ENCODE peak calls at places on chromosomes 1 and 21, in eight cellular contexts. One of them, this sample, is unnamed. For H3K36me3 and H3K4me1, the result is how much of the 10 kb centered on the place peaks cover.

GRCh38 chr21:30962013-30962412 is 76.3 kb downstream of the KRTAP19-8 start:
- DNase-seq in heart right ventricle: no peak
- DNase-seq in CD4-positive, CD25-positive, alpha-beta regulatory T cell: no peak
- DNase-seq in left ventricle myocardium inferior: no peak
- DNase-seq in OCI-LY7: no peak
- DNase-seq in transverse colon: no peak
- DNase-seq in aorta: no peak
- DNase-seq in adrenal gland: no peak
- DNase-seq in this sample: no peak

GRCh38 chr1:117964290-117965038 is 34.9 kb downstream of the WDR3 start:
- DNase-seq in heart right ventricle: no peak
- DNase-seq in CD4-positive, CD25-positive, alpha-beta regulatory T cell: no peak
- DNase-seq in left ventricle myocardium inferior: no peak
- DNase-seq in OCI-LY7: no peak
- DNase-seq in transverse colon: no peak
- DNase-seq in aorta: no peak
- DNase-seq in adrenal gland: no peak
- DNase-seq in this sample: no peak

GRCh38 chr1:42142894-42143675 is 10.1 kb upstream of the GUCA2B start:
- DNase-seq in heart right ventricle: no peak
- DNase-seq in CD4-positive, CD25-positive, alpha-beta regulatory T cell: no peak
- DNase-seq in left ventricle myocardium inferior: no peak
- DNase-seq in OCI-LY7: no peak
- DNase-seq in transverse colon: no peak
- DNase-seq in aorta: no peak
- DNase-seq in adrenal gland: no peak
- DNase-seq in this sample: no peak

GRCh38 chr1:109969430-109969829 is 15.1 kb upstream of the AHCYL1 start:
- DNase-seq in heart right ventricle: no peak
- DNase-seq in CD4-positive, CD25-positive, alpha-beta regulatory T cell: no peak
- DNase-seq in left ventricle myocardium inferior: no peak
- DNase-seq in OCI-LY7: no peak
- DNase-seq in transverse colon: no peak
- DNase-seq in aorta: no peak
- DNase-seq in adrenal gland: no peak
- DNase-seq in this sample: peak

GRCh38 chr1:86928819-86929218 is 14.4 kb downstream of the HS2ST1 start:
- DNase-seq in heart right ventricle: no peak
- DNase-seq in CD4-positive, CD25-positive, alpha-beta regulatory T cell: no peak
- DNase-seq in left ventricle myocardium inferior: no peak
- DNase-seq in OCI-LY7: no peak
- DNase-seq in transverse colon: no peak
- DNase-seq in aorta: no peak
- DNase-seq in adrenal gland: no peak
- DNase-seq in this sample: no peak

GRCh38 chr1:109705411-109705810 is 6.6 kb upstream of the GSTM5 start:
- DNase-seq in heart right ventricle: no peak
- DNase-seq in CD4-positive, CD25-positive, alpha-beta regulatory T cell: no peak
- DNase-seq in left ventricle myocardium inferior: no peak
- DNase-seq in OCI-LY7: no peak
- DNase-seq in transverse colon: no peak
- DNase-seq in aorta: no peak
- DNase-seq in adrenal gland: no peak
- DNase-seq in this sample: no peak

GRCh38 chr1:58794585-58794984 is 10.7 kb upstream of the JUN start:
- DNase-seq in heart right ventricle: no peak
- DNase-seq in CD4-positive, CD25-positive, alpha-beta regulatory T cell: no peak
- DNase-seq in left ventricle myocardium inferior: no peak
- DNase-seq in OCI-LY7: no peak
- DNase-seq in transverse colon: no peak
- DNase-seq in aorta: no peak
- DNase-seq in adrenal gland: no peak
- DNase-seq in this sample: no peak

GRCh38 chr21:45727390-45727789 is 83.9 kb downstream of the PCBP3 start:
- DNase-seq in heart right ventricle: no peak
- DNase-seq in CD4-positive, CD25-positive, alpha-beta regulatory T cell: no peak
- DNase-seq in left ventricle myocardium inferior: no peak
- DNase-seq in OCI-LY7: no peak
- DNase-seq in transverse colon: no peak
- DNase-seq in aorta: no peak
- DNase-seq in adrenal gland: no peak
- DNase-seq in this sample: no peak

GRCh38 chr1:99685516-99686180 is 39.7 kb downstream of the PALMD start:
- DNase-seq in heart right ventricle: peak
- DNase-seq in CD4-positive, CD25-positive, alpha-beta regulatory T cell: peak
- DNase-seq in left ventricle myocardium inferior: peak
- DNase-seq in OCI-LY7: peak
- DNase-seq in transverse colon: peak
- DNase-seq in aorta: peak
- DNase-seq in adrenal gland: peak
- DNase-seq in this sample: peak

GRCh38 chr1:228060458-228061190 is 21.9 kb upstream of the ARF1 start:
- DNase-seq in heart right ventricle: no peak
- DNase-seq in CD4-positive, CD25-positive, alpha-beta regulatory T cell: no peak
- DNase-seq in left ventricle myocardium inferior: no peak
- DNase-seq in OCI-LY7: no peak
- DNase-seq in transverse colon: peak
- DNase-seq in aorta: peak
- DNase-seq in adrenal gland: no peak
- DNase-seq in this sample: peak

GRCh38 chr1:118159578-118159977 is 25.4 kb downstream of the SPAG17 start:
- DNase-seq in heart right ventricle: no peak
- DNase-seq in CD4-positive, CD25-positive, alpha-beta regulatory T cell: no peak
- DNase-seq in left ventricle myocardium inferior: no peak
- DNase-seq in OCI-LY7: no peak
- DNase-seq in transverse colon: no peak
- DNase-seq in aorta: no peak
- DNase-seq in adrenal gland: no peak
- DNase-seq in this sample: no peak

GRCh38 chr1:222106369-222106768 is 364.5 kb upstream of the DUSP10 start:
- DNase-seq in heart right ventricle: no peak
- DNase-seq in CD4-positive, CD25-positive, alpha-beta regulatory T cell: no peak
- DNase-seq in left ventricle myocardium inferior: no peak
- DNase-seq in OCI-LY7: no peak
- DNase-seq in transverse colon: no peak
- DNase-seq in aorta: no peak
- DNase-seq in adrenal gland: no peak
- DNase-seq in this sample: no peak

GRCh38 chr21:16563111-16563510 is 833.3 kb downstream of the USP25 start:
- DNase-seq in heart right ventricle: no peak
- DNase-seq in CD4-positive, CD25-positive, alpha-beta regulatory T cell: no peak
- DNase-seq in left ventricle myocardium inferior: no peak
- DNase-seq in OCI-LY7: no peak
- DNase-seq in transverse colon: no peak
- DNase-seq in aorta: no peak
- DNase-seq in adrenal gland: no peak
- DNase-seq in this sample: no peak
- H3K27ac ChIP-seq in heart right ventricle: no peak
- H3K27ac ChIP-seq in CD4-positive, CD25-positive, alpha-beta regulatory T cell: no peak
- H3K27ac ChIP-seq in left ventricle myocardium inferior: no peak
- H3K27ac ChIP-seq in OCI-LY7: no peak
- H3K27ac ChIP-seq in transverse colon: no peak
- H3K27ac ChIP-seq in aorta: no peak
- H3K27ac ChIP-seq in adrenal gland: no peak
- H3K27ac ChIP-seq in this sample: no peak

GRCh38 chr1:43449708-43450069 is 4.0 kb downstream of the HYI start:
- DNase-seq in heart right ventricle: no peak
- DNase-seq in CD4-positive, CD25-positive, alpha-beta regulatory T cell: no peak
- DNase-seq in left ventricle myocardium inferior: no peak
- DNase-seq in OCI-LY7: no peak
- DNase-seq in transverse colon: no peak
- DNase-seq in aorta: no peak
- DNase-seq in adrenal gland: peak
- DNase-seq in this sample: no peak

GRCh38 chr1:43446881-43447835 is 6.6 kb downstream of the HYI start:
- DNase-seq in heart right ventricle: no peak
- DNase-seq in CD4-positive, CD25-positive, alpha-beta regulatory T cell: no peak
- DNase-seq in left ventricle myocardium inferior: no peak
- DNase-seq in OCI-LY7: no peak
- DNase-seq in transverse colon: peak
- DNase-seq in aorta: no peak
- DNase-seq in adrenal gland: peak
- DNase-seq in this sample: no peak

GRCh38 chr1:43447891-43448708 is 5.6 kb downstream of the HYI start:
- DNase-seq in heart right ventricle: no peak
- DNase-seq in CD4-positive, CD25-positive, alpha-beta regulatory T cell: no peak
- DNase-seq in left ventricle myocardium inferior: no peak
- DNase-seq in OCI-LY7: no peak
- DNase-seq in transverse colon: peak
- DNase-seq in aorta: no peak
- DNase-seq in adrenal gland: peak
- DNase-seq in this sample: no peak

GRCh38 chr1:43450251-43451070 is 3.3 kb downstream of the HYI start:
- DNase-seq in heart right ventricle: no peak
- DNase-seq in CD4-positive, CD25-positive, alpha-beta regulatory T cell: no peak
- DNase-seq in left ventricle myocardium inferior: no peak
- DNase-seq in OCI-LY7: no peak
- DNase-seq in transverse colon: no peak
- DNase-seq in aorta: no peak
- DNase-seq in adrenal gland: peak
- DNase-seq in this sample: no peak

DNA sequence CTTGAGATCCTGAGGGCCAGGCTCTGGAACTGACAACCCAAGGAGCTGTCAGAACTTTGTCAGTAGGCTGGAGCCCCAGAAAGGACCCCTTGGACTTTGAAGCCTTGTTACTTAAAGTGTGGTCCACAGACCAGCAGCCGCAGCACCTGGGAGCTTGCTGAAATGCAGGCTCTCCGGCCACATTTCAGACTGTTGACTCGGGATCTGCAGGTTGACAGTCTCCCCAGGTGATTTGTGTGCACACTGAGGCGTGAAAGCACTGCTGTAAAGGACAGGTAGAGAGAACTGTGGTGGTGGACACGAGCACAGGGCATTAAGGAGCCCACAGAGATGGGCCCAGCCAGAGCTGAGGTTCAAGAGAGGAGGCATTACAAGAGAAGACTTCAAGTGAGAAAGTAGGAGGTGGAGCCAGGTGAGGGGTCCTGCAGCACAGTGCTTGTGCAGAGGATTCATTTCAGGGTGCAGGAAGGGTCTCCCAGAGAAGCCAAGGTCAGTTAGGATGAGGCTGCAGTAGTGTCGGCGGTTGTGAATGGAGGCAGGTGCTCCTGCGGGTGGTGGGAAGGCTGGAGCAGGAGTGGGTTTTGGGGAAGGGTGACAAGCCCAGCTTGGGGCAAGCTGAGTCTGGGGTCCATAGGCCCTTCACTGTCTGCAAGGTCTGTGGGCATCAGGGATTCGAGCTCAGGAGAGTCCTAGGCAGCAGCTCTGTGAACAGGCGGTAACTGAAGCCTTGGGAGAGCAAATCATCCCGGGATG is 4.6 kb downstream of the HYI start:
- DNase-seq in heart right ventricle: no peak
- DNase-seq in CD4-positive, CD25-positive, alpha-beta regulatory T cell: no peak
- DNase-seq in left ventricle myocardium inferior: no peak
- DNase-seq in OCI-LY7: no peak
- DNase-seq in transverse colon: no peak
- DNase-seq in aorta: peak
- DNase-seq in adrenal gland: peak
- DNase-seq in this sample: no peak
- H3K36me3 ChIP-seq in heart right ventricle: under half
- H3K36me3 ChIP-seq in CD4-positive, CD25-positive, alpha-beta regulatory T cell: half or more
- H3K36me3 ChIP-seq in left ventricle myocardium inferior: half or more
- H3K36me3 ChIP-seq in OCI-LY7: under half
- H3K36me3 ChIP-seq in transverse colon: under half
- H3K36me3 ChIP-seq in aorta: under half
- H3K36me3 ChIP-seq in adrenal gland: half or more
- H3K36me3 ChIP-seq in this sample: under half

DNA sequence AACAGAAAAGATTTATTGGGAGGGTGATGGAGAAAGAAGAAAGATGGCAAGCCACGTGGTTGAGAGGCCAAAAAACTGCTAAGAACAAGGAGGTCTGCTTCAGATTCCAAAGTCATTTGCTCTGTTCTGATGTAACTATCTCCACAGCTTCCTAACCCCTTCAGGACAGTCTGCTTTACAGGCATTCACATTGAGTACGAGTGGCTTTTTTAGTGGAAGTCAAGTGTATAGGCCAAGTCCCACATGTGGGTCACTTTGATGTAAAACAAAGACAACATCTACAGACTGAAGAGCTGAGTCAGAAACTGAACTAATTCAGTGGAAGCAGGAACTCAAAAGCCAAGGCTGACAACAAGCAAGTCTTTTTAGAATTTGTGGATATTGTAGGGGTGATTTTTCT is 128.7 kb upstream of the F3 start:
- DNase-seq in heart right ventricle: no peak
- DNase-seq in CD4-positive, CD25-positive, alpha-beta regulatory T cell: no peak
- DNase-seq in left ventricle myocardium inferior: no peak
- DNase-seq in OCI-LY7: no peak
- DNase-seq in transverse colon: no peak
- DNase-seq in aorta: no peak
- DNase-seq in adrenal gland: no peak
- DNase-seq in this sample: no peak
- H3K4me1 ChIP-seq in heart right ventricle: under half
- H3K4me1 ChIP-seq in CD4-positive, CD25-positive, alpha-beta regulatory T cell: under half
- H3K4me1 ChIP-seq in left ventricle myocardium inferior: under half
- H3K4me1 ChIP-seq in OCI-LY7: under half
- H3K4me1 ChIP-seq in transverse colon: under half
- H3K4me1 ChIP-seq in aorta: under half
- H3K4me1 ChIP-seq in adrenal gland: under half
- H3K4me1 ChIP-seq in this sample: under half

DNA sequence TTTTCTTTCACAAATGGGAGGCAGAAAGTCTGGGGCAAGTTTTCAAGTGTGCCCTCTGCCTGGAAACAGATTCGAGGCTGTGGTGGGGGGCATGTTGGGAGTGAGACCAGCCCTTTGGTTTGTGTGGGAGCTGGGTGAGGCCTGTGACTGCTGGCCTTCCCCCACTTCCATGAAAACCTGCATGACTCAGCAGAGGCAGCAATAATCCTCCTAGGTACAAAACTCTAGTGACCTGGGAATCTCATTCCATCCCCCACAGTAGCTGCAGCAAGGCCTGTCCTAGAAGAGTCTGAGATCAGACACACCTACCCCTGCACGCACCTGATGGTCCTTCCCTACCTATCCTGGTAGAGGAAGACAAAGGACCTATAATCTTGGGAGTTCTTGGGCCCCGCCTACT is 42.1 kb upstream of the KIAA0040 start:
- DNase-seq in heart right ventricle: no peak
- DNase-seq in CD4-positive, CD25-positive, alpha-beta regulatory T cell: no peak
- DNase-seq in left ventricle myocardium inferior: no peak
- DNase-seq in OCI-LY7: no peak
- DNase-seq in transverse colon: no peak
- DNase-seq in aorta: no peak
- DNase-seq in adrenal gland: no peak
- DNase-seq in this sample: no peak
- H3K27ac ChIP-seq in heart right ventricle: no peak
- H3K27ac ChIP-seq in CD4-positive, CD25-positive, alpha-beta regulatory T cell: no peak
- H3K27ac ChIP-seq in left ventricle myocardium inferior: no peak
- H3K27ac ChIP-seq in OCI-LY7: no peak
- H3K27ac ChIP-seq in transverse colon: no peak
- H3K27ac ChIP-seq in aorta: no peak
- H3K27ac ChIP-seq in adrenal gland: no peak
- H3K27ac ChIP-seq in this sample: no peak